ENCODE peak calls at places on chromosomes 1 and 21, in nine cellular contexts. Q is endothelial cell, T is esophagus squamous epithelium, C is NCI-H446 treated with DMSO at 0.1 percent for 48 hours, O is retina, F is T-cell, R is cardiac muscle cell, S is A549, J is GM04504. X is an unnamed sample.

GRCh38 chr1:230002164-230002803 is 64.8 kb upstream of the GALNT2 start:
- DNase-seq in F (no peak), T (no peak), O (no peak), Q (no peak), J (no peak), C (no peak), S (no peak), R (no peak), X (peak)

GRCh38 chr1:115251856-115252255 is 86.2 kb downstream of the NGF start:
- DNase-seq in O (no peak), T (no peak), S (no peak), F (no peak), R (no peak), J (peak), C (no peak), Q (no peak), X (peak)

GRCh38 chr21:15003463-15004135 is 61.2 kb downstream of the NRIP1 start:
- DNase-seq in J (no peak), R (peak), S (no peak), Q (no peak), C (no peak), F (no peak), O (peak), T (no peak), X (no peak)

GRCh38 chr1:32339363-32339978 is 3.4 kb upstream of the MARCKSL1 start:
- DNase-seq in F (no peak), Q (no peak), O (no peak), R (no peak), T (no peak), J (no peak), C (no peak), S (no peak), X (no peak)

GRCh38 chr1:186236921-186237320 is 138.1 kb downstream of the TPR start:
- DNase-seq in F (no peak), S (peak), J (peak), R (no peak), T (no peak), O (no peak), C (no peak), Q (no peak), X (peak)

GRCh38 chr1:27588256-27589232 is 15.4 kb downstream of the AHDC1 start:
- DNase-seq in S (no peak), T (no peak), C (no peak), R (no peak), J (no peak), Q (no peak), O (no peak), F (no peak), X (no peak)

GRCh38 chr1:93585059-93585966 is 96.3 kb downstream of the BCAR3 start:
- DNase-seq in Q (no peak), R (peak), O (no peak), F (no peak), S (peak), J (peak), T (no peak), C (no peak), X (no peak)

GRCh38 chr1:219412772-219413171 is 200.1 kb downstream of the ZC3H11B start:
- DNase-seq in R (no peak), C (no peak), S (no peak), Q (no peak), O (no peak), F (no peak), J (peak), T (no peak), X (no peak)

GRCh38 chr1:38246955-38247952 is 200.7 kb upstream of the POU3F1 start:
- DNase-seq in O (peak), J (peak), Q (no peak), C (no peak), R (no peak), S (peak), T (no peak), F (no peak), X (no peak)

GRCh38 chr1:2204384-2205190 is 10.0 kb upstream of the FAAP20 start:
- DNase-seq in F (no peak), O (peak), R (no peak), Q (peak), S (no peak), J (no peak), T (no peak), C (no peak), X (no peak)

GRCh38 chr1:225508538-225509375 is 80.9 kb upstream of the LBR start:
- DNase-seq in R (no peak), J (peak), S (peak), Q (no peak), C (peak), T (no peak), F (no peak), O (no peak), X (peak)

GRCh38 chr1:24659993-24660665 is 17.0 kb downstream of the SRRM1 start:
- DNase-seq in J (no peak), C (no peak), O (no peak), S (no peak), Q (no peak), T (no peak), R (no peak), F (no peak), X (no peak)

GRCh38 chr1:61295818-61296537 is 213.6 kb downstream of the NFIA start:
- DNase-seq in Q (no peak), C (no peak), O (no peak), J (no peak), F (no peak), R (no peak), T (no peak), S (no peak), X (no peak)

GRCh38 chr1:235160395-235160964 is 570 bp downstream of the RBM34 start:
- DNase-seq in Q (no peak), O (no peak), F (no peak), R (peak), C (no peak), S (peak), T (no peak), J (peak), X (peak)

GRCh38 chr21:44739316-44739715 is 27.9 kb upstream of the TSPEAR start:
- DNase-seq in Q (no peak), S (no peak), J (no peak), O (no peak), F (no peak), T (no peak), R (no peak), C (no peak), X (no peak)